ENCODE peak calls at places on chromosomes 16 and 17, in four cellular contexts. One of them, this sample, is unnamed. For H3K4me1, the result is how much of the 10 kb centered on the place peaks cover.

GRCh38 chr17:7989781-7990655 is 12.4 kb upstream of the GUCY2D start:
- DNase-seq in mammary epithelial cell: peak
- DNase-seq in GM23248: peak
- DNase-seq in H9: peak
- DNase-seq in this sample: peak

GRCh38 chr16:20280259-20280658 is 47.1 kb downstream of the GP2 start:
- DNase-seq in mammary epithelial cell: no peak
- DNase-seq in GM23248: no peak
- DNase-seq in H9: no peak
- DNase-seq in this sample: no peak

GRCh38 chr17:64061157-64061898 is 40.9 kb upstream of the ICAM2 start:
- DNase-seq in mammary epithelial cell: peak
- DNase-seq in GM23248: peak
- DNase-seq in H9: no peak
- DNase-seq in this sample: no peak

GRCh38 chr17:83030432-83030831 is 49.0 kb upstream of the METRNL start:
- DNase-seq in mammary epithelial cell: no peak
- DNase-seq in GM23248: no peak
- DNase-seq in H9: peak
- DNase-seq in this sample: no peak

GRCh38 chr17:7466644-7467341 is 12.6 kb downstream of the ZBTB4 start:
- DNase-seq in mammary epithelial cell: peak
- DNase-seq in GM23248: peak
- DNase-seq in H9: no peak
- DNase-seq in this sample: no peak

GRCh38 chr17:37828313-37829124 is 83.7 kb upstream of the HNF1B start:
- DNase-seq in mammary epithelial cell: no peak
- DNase-seq in GM23248: peak
- DNase-seq in H9: no peak
- DNase-seq in this sample: no peak

GRCh38 chr16:66198641-66199040 is 167.8 kb upstream of the CDH5 start:
- DNase-seq in mammary epithelial cell: no peak
- DNase-seq in GM23248: no peak
- DNase-seq in H9: no peak
- DNase-seq in this sample: no peak

GRCh38 chr16:28925386-28926228 is 569 bp upstream of the RABEP2 start:
- DNase-seq in mammary epithelial cell: peak
- DNase-seq in GM23248: peak
- DNase-seq in H9: no peak
- DNase-seq in this sample: peak

GRCh38 chr16:424033-424622 is 1.3 kb upstream of the RAB11FIP3 start:
- DNase-seq in mammary epithelial cell: peak
- DNase-seq in GM23248: peak
- DNase-seq in H9: no peak
- DNase-seq in this sample: peak

GRCh38 chr17:77692571-77693161 is 265.8 kb upstream of the TNRC6C start:
- DNase-seq in mammary epithelial cell: peak
- DNase-seq in GM23248: peak
- DNase-seq in H9: peak
- DNase-seq in this sample: peak

GRCh38 chr16:19177111-19177747 is 9.2 kb downstream of the SYT17 start:
- DNase-seq in mammary epithelial cell: no peak
- DNase-seq in GM23248: no peak
- DNase-seq in H9: no peak
- DNase-seq in this sample: no peak

GRCh38 chr17:7912927-7913524 is 3.1 kb downstream of the RNF227 start:
- DNase-seq in mammary epithelial cell: peak
- DNase-seq in GM23248: peak
- DNase-seq in H9: peak
- DNase-seq in this sample: no peak

GRCh38 chr17:10304758-10305300 is 68.0 kb downstream of the MYH13 start:
- DNase-seq in mammary epithelial cell: no peak
- DNase-seq in GM23248: no peak
- DNase-seq in H9: no peak
- DNase-seq in this sample: no peak

GRCh38 chr16:83011939-83012338 is 385.2 kb downstream of the CDH13 start:
- DNase-seq in mammary epithelial cell: no peak
- DNase-seq in GM23248: no peak
- DNase-seq in H9: no peak
- DNase-seq in this sample: no peak

GRCh38 chr17:78879679-78880186 is 23.3 kb downstream of the CEP295NL start:
- DNase-seq in mammary epithelial cell: peak
- DNase-seq in GM23248: peak
- DNase-seq in H9: no peak
- DNase-seq in this sample: no peak

GRCh38 chr17:44375196-44376017 is 11.8 kb upstream of the FAM171A2 start:
- DNase-seq in mammary epithelial cell: no peak
- DNase-seq in GM23248: no peak
- DNase-seq in H9: peak
- DNase-seq in this sample: no peak

GRCh38 chr16:16131659-16132058 is 91.6 kb downstream of the ABCC6 start:
- DNase-seq in mammary epithelial cell: no peak
- DNase-seq in GM23248: no peak
- DNase-seq in H9: no peak
- DNase-seq in this sample: no peak

GRCh38 chr17:81483085-81483861 is 29.3 kb downstream of the ACTG1 start:
- DNase-seq in mammary epithelial cell: no peak
- DNase-seq in GM23248: no peak
- DNase-seq in H9: peak
- DNase-seq in this sample: no peak

GRCh38 chr17:39064374-39064773 is 87.1 kb downstream of the PLXDC1 start:
- DNase-seq in mammary epithelial cell: peak
- DNase-seq in GM23248: peak
- DNase-seq in H9: no peak
- DNase-seq in this sample: no peak

GRCh38 chr17:54749157-54749556 is 151.5 kb upstream of the TOM1L1 start:
- DNase-seq in mammary epithelial cell: no peak
- DNase-seq in GM23248: no peak
- DNase-seq in H9: peak
- DNase-seq in this sample: no peak

GRCh38 chr16:70601576-70602575 is 44.5 kb upstream of the IL34 start:
- DNase-seq in mammary epithelial cell: no peak
- DNase-seq in GM23248: no peak
- DNase-seq in H9: no peak
- DNase-seq in this sample: no peak
- H2AFZ ChIP-seq in mammary epithelial cell: no peak
- H2AFZ ChIP-seq in GM23248: no peak
- H2AFZ ChIP-seq in H9: no peak
- H2AFZ ChIP-seq in this sample: no peak

GRCh38 chr17:66299721-66300120 is 2.7 kb upstream of the PRKCA start:
- DNase-seq in mammary epithelial cell: no peak
- DNase-seq in GM23248: no peak
- DNase-seq in H9: no peak
- DNase-seq in this sample: no peak

GRCh38 chr17:66292351-66292750 is 10.1 kb upstream of the PRKCA start:
- DNase-seq in mammary epithelial cell: no peak
- DNase-seq in GM23248: no peak
- DNase-seq in H9: no peak
- DNase-seq in this sample: no peak

GRCh38 chr17:66300956-66301355 is 1.5 kb upstream of the PRKCA start:
- DNase-seq in mammary epithelial cell: no peak
- DNase-seq in GM23248: peak
- DNase-seq in H9: no peak
- DNase-seq in this sample: no peak

GRCh38 chr17:66301418-66301863 is 972 bp upstream of the PRKCA start:
- DNase-seq in mammary epithelial cell: no peak
- DNase-seq in GM23248: no peak
- DNase-seq in H9: no peak
- DNase-seq in this sample: no peak

GRCh38 chr17:66296289-66296725 is 6.1 kb upstream of the PRKCA start:
- DNase-seq in mammary epithelial cell: no peak
- DNase-seq in GM23248: no peak
- DNase-seq in H9: no peak
- DNase-seq in this sample: no peak
- H3K4me1 ChIP-seq in mammary epithelial cell: under half
- H3K4me1 ChIP-seq in GM23248: under half
- H3K4me1 ChIP-seq in H9: under half
- H3K4me1 ChIP-seq in this sample: under half

GRCh38 chr16:89653656-89654295 is 3.7 kb downstream of the CHMP1A start:
- DNase-seq in mammary epithelial cell: no peak
- DNase-seq in GM23248: no peak
- DNase-seq in H9: no peak
- DNase-seq in this sample: no peak

GRCh38 chr16:89655062-89655643 is 2.4 kb downstream of the CHMP1A start:
- DNase-seq in mammary epithelial cell: no peak
- DNase-seq in GM23248: no peak
- DNase-seq in H9: no peak
- DNase-seq in this sample: no peak

GRCh38 chr16:89646906-89647305 is 10.6 kb downstream of the CHMP1A start:
- DNase-seq in mammary epithelial cell: peak
- DNase-seq in GM23248: no peak
- DNase-seq in H9: no peak
- DNase-seq in this sample: peak

GRCh38 chr16:89656435-89657121 is 930 bp downstream of the CHMP1A start:
- DNase-seq in mammary epithelial cell: no peak
- DNase-seq in GM23248: no peak
- DNase-seq in H9: no peak
- DNase-seq in this sample: no peak

GRCh38 chr16:89651584-89651983 is 5.9 kb downstream of the CHMP1A start:
- DNase-seq in mammary epithelial cell: no peak
- DNase-seq in GM23248: no peak
- DNase-seq in H9: no peak
- DNase-seq in this sample: no peak
- H2AFZ ChIP-seq in mammary epithelial cell: no peak
- H2AFZ ChIP-seq in GM23248: no peak
- H2AFZ ChIP-seq in H9: no peak
- H2AFZ ChIP-seq in this sample: no peak

DNA sequence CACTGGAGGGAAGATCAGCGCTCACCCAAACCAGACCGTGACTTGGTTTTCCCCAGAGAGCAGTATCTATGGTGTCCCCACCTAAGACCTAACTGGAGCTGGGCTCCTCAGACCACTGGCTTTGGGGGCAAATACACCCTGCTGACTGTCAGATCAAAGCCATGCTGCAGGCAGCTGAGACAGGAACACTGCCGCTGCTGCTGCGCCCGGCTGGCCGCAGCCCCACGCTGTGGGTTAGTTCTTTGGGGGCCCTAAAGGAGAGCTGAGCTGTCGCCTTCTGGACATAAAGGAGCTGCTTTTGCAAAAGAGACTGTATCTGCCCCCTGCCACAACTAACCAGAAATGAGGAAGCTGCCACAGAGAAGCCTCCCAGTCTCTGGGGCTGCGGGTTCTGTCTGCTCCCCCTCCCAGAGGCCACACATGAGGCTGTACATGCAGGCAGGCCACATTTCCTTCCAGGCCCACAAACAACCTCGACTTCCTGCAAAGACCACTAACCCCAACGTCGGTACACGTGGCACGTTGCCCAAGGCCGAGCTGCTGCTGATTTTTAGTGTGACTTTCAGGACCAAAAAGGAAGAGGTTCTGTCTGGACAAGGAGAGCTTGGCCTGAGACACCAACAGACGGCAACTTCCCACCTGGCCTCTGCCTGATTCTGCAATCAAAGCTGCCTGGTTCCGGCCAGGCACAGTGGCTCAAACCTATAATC is 18.2 kb upstream of the ABR start:
- DNase-seq in mammary epithelial cell: no peak
- DNase-seq in GM23248: peak
- DNase-seq in H9: no peak
- DNase-seq in this sample: no peak
- H3K4me1 ChIP-seq in mammary epithelial cell: under half
- H3K4me1 ChIP-seq in GM23248: under half
- H3K4me1 ChIP-seq in H9: under half
- H3K4me1 ChIP-seq in this sample: under half

DNA sequence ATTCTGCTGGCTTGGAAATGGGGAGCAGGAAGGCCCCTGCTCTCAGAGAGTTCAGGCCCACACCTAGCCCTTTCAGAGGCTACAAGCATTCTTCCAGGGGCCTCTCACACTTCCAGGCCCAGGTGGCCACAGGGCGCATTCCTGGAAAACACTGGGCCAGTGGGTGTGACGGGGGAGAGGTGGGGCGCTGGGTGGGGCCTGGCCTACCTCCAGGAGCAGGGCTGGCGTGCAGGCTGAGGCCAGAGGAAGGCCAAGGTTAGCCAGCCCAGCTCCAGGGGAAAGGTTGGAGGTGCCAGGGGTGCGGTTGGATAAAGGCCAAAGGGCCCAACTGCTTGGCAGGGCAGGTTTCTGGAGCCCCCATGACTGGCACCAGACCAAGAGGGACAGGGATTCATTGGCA is 198.2 kb downstream of the MAF start:
- DNase-seq in mammary epithelial cell: no peak
- DNase-seq in GM23248: no peak
- DNase-seq in H9: no peak
- DNase-seq in this sample: no peak
- H2AFZ ChIP-seq in mammary epithelial cell: peak
- H2AFZ ChIP-seq in GM23248: no peak
- H2AFZ ChIP-seq in H9: no peak
- H2AFZ ChIP-seq in this sample: no peak

GRCh38 chr16:68068926-68069325 is 16.2 kb upstream of the NFATC3 start:
- DNase-seq in mammary epithelial cell: no peak
- DNase-seq in GM23248: no peak
- DNase-seq in H9: no peak
- DNase-seq in this sample: no peak
- H3K4me1 ChIP-seq in mammary epithelial cell: under half
- H3K4me1 ChIP-seq in GM23248: under half
- H3K4me1 ChIP-seq in H9: under half
- H3K4me1 ChIP-seq in this sample: under half

GRCh38 chr16:3086596-3087242 is 12.4 kb downstream of the ZSCAN10 start:
- DNase-seq in mammary epithelial cell: no peak
- DNase-seq in GM23248: no peak
- DNase-seq in H9: no peak
- DNase-seq in this sample: no peak
- H2AFZ ChIP-seq in mammary epithelial cell: no peak
- H2AFZ ChIP-seq in GM23248: no peak
- H2AFZ ChIP-seq in H9: no peak
- H2AFZ ChIP-seq in this sample: no peak

GRCh38 chr16:57997176-57997527 is 3.3 kb downstream of the ZNF319 start:
- DNase-seq in mammary epithelial cell: no peak
- DNase-seq in GM23248: no peak
- DNase-seq in H9: no peak
- DNase-seq in this sample: no peak
- H3K4me1 ChIP-seq in mammary epithelial cell: under half
- H3K4me1 ChIP-seq in GM23248: under half
- H3K4me1 ChIP-seq in H9: under half
- H3K4me1 ChIP-seq in this sample: under half